ENCODE peak calls at places on chromosomes 6 and 20, in six cellular contexts. I, E, A, N, R and T are unnamed samples.

GRCh38 chr20:57102160-57102559 is 164.3 kb downstream of the BMP7 start:
- DNase-seq in R (no peak), N (no peak), A (no peak), I (no peak), E (no peak), T (no peak)

GRCh38 chr20:49697071-49697470 is 16.6 kb downstream of the B4GALT5 start:
- DNase-seq in A (no peak), E (no peak), N (no peak), R (no peak), I (no peak), T (no peak)

GRCh38 chr20:5171074-5171789 is 44.4 kb downstream of the CDS2 start:
- DNase-seq in E (no peak), R (peak; percentile 45), A (peak; percentile 75), I (no peak), N (no peak), T (no peak)

GRCh38 chr6:157728183-157728881 is 94.7 kb upstream of the SNX9 start:
- DNase-seq in A (no peak), E (no peak), N (no peak), I (no peak), R (no peak), T (no peak)

GRCh38 chr6:33418690-33419291 is 884 bp upstream of the CUTA start:
- DNase-seq in N (no peak), A (no peak), I (no peak), E (no peak), R (no peak), T (no peak)

GRCh38 chr6:6811151-6812002 is 222.9 kb downstream of the LY86 start:
- DNase-seq in R (peak; percentile 81), A (no peak), N (no peak), I (no peak), E (peak; percentile 54), T (no peak)

GRCh38 chr20:2624190-2624589 is 28.2 kb upstream of the NOP56 start:
- DNase-seq in R (no peak), E (no peak), A (no peak), N (no peak), I (no peak), T (no peak)

GRCh38 chr6:23704655-23705054 is 421.4 kb upstream of the NRSN1 start:
- DNase-seq in E (no peak), I (no peak), A (no peak), N (no peak), R (no peak), T (no peak)

GRCh38 chr6:53654745-53655240 is 10.8 kb downstream of the KLHL31 start:
- DNase-seq in E (no peak), A (no peak), I (no peak), N (no peak), R (no peak), T (no peak)

GRCh38 chr20:56414842-56415765 is 3.0 kb downstream of the CASS4 start:
- DNase-seq in R (no peak), I (no peak), A (no peak), E (no peak), N (peak; percentile 74), T (no peak)

GRCh38 chr6:54173084-54173483 is 61.8 kb downstream of the MLIP start:
- DNase-seq in I (no peak), R (no peak), A (no peak), E (no peak), N (no peak), T (no peak)

GRCh38 chr20:51462566-51463276 is 79.8 kb downstream of the NFATC2 start:
- DNase-seq in N (no peak), I (no peak), E (peak; percentile 57), R (no peak), A (peak; percentile 88), T (no peak)

GRCh38 chr6:89045585-89045984 is 35.0 kb upstream of the PNRC1 start:
- DNase-seq in N (no peak), I (no peak), E (no peak), R (no peak), A (no peak), T (no peak)

GRCh38 chr6:135217663-135218062 is 36.6 kb downstream of the MYB start:
- DNase-seq in N (no peak), A (no peak), R (no peak), I (no peak), E (no peak), T (no peak)

GRCh38 chr20:3309226-3309625 is 70.2 kb upstream of the SLC4A11 start:
- DNase-seq in I (no peak), E (no peak), R (no peak), N (no peak), A (no peak), T (no peak)

GRCh38 chr6:67606905-67607828 is 1027.9 kb upstream of the ADGRB3 start:
- DNase-seq in I (no peak), N (no peak), A (no peak), R (no peak), E (no peak), T (no peak)

GRCh38 chr20:45017859-45018258 is 51.5 kb downstream of the STK4 start:
- DNase-seq in E (no peak), R (no peak), A (no peak), I (no peak), N (no peak), T (no peak)

GRCh38 chr20:20594171-20594530 is 118.3 kb downstream of the RALGAPA2 start:
- DNase-seq in I (no peak), N (no peak), R (no peak), E (no peak), A (no peak), T (peak; percentile 25)

GRCh38 chr6:56795852-56796532 is 153.3 kb upstream of the DST start:
- DNase-seq in N (no peak), A (no peak), E (no peak), I (no peak), R (no peak), T (no peak)

GRCh38 chr20:44039741-44040140 is 125.1 kb downstream of the TOX2 start:
- DNase-seq in R (no peak), N (no peak), A (no peak), I (no peak), E (no peak), T (no peak)

GRCh38 chr20:19850190-19850533 is 92.1 kb downstream of the RIN2 start:
- DNase-seq in A (no peak), N (no peak), I (no peak), R (no peak), E (no peak), T (no peak)

GRCh38 chr6:34284563-34285545 is 36.0 kb upstream of the SMIM29 start:
- DNase-seq in E (peak; percentile 48), I (peak; percentile 43), A (no peak), R (no peak), N (peak; percentile 32), T (peak; percentile 70)

GRCh38 chr6:157512081-157512682 is 131.2 kb downstream of the ZDHHC14 start:
- DNase-seq in R (no peak), E (no peak), A (no peak), I (no peak), N (no peak), T (no peak)

GRCh38 chr6:133184798-133185380 is 56.3 kb upstream of the EYA4 start:
- DNase-seq in I (no peak), E (no peak), R (no peak), N (no peak), A (no peak), T (peak; percentile 14)

GRCh38 chr6:43171284-43172126 is 436 bp downstream of the SRF start:
- DNase-seq in I (no peak), A (peak; percentile 82), R (peak; percentile 98), N (no peak), E (no peak), T (no peak)

GRCh38 chr6:38078671-38079070 is 259.1 kb downstream of the ZFAND3 start:
- DNase-seq in N (no peak), I (no peak), A (no peak), E (no peak), R (no peak), T (no peak)

GRCh38 chr6:87078983-87079616 is 15.8 kb downstream of the CGA start:
- DNase-seq in N (peak; percentile 20), A (peak; percentile 85), R (peak; percentile 70), E (peak; percentile 63), I (peak; percentile 61), T (peak; percentile 45)

GRCh38 chr20:50394569-50394968 is 115.6 kb upstream of the PTPN1 start:
- DNase-seq in E (no peak), A (no peak), N (no peak), R (no peak), I (no peak), T (no peak)

GRCh38 chr6:36547646-36548400 is 544 bp upstream of the STK38 start:
- DNase-seq in E (no peak), I (no peak), A (no peak), R (peak; percentile 55), N (no peak), T (no peak)
- H3K4me3 ChIP-seq in E (no peak overlapping the region), I (peak overlapping the region; percentile 85), A (no peak overlapping the region), R (no peak overlapping the region), N (peak overlapping the region; percentile 2), T (peak overlapping the region; percentile 76)

GRCh38 chr6:51213806-51214205 is 395.1 kb downstream of the TFAP2B start:
- DNase-seq in R (peak; percentile 28), N (no peak), I (no peak), A (no peak), E (no peak), T (no peak)

GRCh38 chr6:51218181-51218580 is 399.5 kb downstream of the TFAP2B start:
- DNase-seq in A (no peak), I (no peak), N (no peak), R (no peak), E (no peak), T (no peak)

GRCh38 chr6:51209651-51210050 is 391.0 kb downstream of the TFAP2B start:
- DNase-seq in I (no peak), A (no peak), N (no peak), R (no peak), E (no peak), T (no peak)

GRCh38 chr6:51214442-51214841 is 395.8 kb downstream of the TFAP2B start:
- DNase-seq in N (no peak), E (no peak), A (no peak), R (no peak), I (no peak), T (no peak)
- H3K4me3 ChIP-seq in N (no peak overlapping the region), E (no peak overlapping the region), A (no peak overlapping the region), R (no peak overlapping the region), I (no peak overlapping the region), T (no peak overlapping the region)

DNA sequence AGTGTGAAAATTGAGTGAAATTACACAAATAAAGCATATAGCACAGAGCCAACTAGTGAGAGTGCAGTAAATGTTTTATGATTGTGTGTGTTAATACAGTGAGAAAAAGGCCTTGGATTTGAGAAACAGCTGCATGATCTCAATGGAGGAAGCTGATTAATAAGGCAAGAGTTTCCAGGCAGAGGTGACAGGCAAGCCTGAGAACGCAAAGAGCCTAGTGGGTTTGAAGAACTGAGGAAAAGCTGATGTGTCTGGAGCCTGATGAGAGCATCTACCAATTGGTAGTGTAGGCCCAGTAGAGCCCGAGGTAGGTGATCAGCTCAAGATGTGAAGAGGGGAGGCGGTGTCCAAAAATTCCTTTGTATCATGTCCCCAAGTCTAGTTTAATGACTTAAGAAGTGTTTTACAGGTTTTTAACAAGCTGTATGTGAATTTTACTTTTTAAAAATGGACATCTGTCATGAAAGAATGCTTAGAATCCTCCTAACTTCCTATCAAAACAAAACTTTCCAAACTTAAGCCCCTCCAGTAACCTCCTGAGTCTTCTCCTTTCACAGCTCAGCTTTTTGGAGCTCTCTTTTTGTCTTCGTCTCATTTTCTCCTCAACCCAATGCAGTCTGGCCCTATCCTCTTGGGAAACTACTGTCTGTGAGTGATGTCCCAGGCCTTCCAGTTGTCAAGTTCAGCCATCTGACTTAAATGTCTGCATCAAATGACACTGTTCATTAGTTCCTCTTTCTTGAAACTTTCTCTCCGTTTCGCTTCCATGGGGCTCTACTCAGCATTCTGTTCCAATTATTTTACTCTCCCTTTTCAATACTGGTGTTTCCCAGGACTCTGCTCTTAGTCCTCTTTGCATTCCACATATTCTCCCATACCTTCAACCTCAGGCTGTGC is 1.2 kb downstream of the CDC40 start:
- DNase-seq in I (no peak), E (no peak), N (no peak), A (no peak), R (no peak), T (no peak)
- H3K4me3 ChIP-seq in I (peak overlapping the region; percentile 74), E (peak overlapping the region; percentile 95), N (peak overlapping the region; percentile 87), A (peak overlapping the region; percentile 87), R (peak overlapping the region; percentile 89), T (peak overlapping the region; percentile 83)

GRCh38 chr6:105192707-105193465 is 13.1 kb upstream of the POPDC3 start:
- DNase-seq in A (no peak), R (no peak), N (no peak), I (no peak), E (no peak), T (no peak)
- H3K4me3 ChIP-seq in A (no peak overlapping the region), R (no peak overlapping the region), N (no peak overlapping the region), I (no peak overlapping the region), E (no peak overlapping the region), T (no peak overlapping the region)